ENCODE peak calls at places on chromosomes 2 and 18, in four cellular contexts. W is kidney; K is body of pancreas; E is CD8-positive, alpha-beta memory T cell. C is an unnamed sample.
A peak's percentile ranks its signal among the peaks of the same experiment; 100 is the strongest.

GRCh38 chr2:46135936-46136335 is 161.3 kb upstream of the EPAS1 start:
- DNase-seq in E (no peak), W (no peak), K (no peak), C (no peak)

GRCh38 chr18:38047820-38048219 is 482.2 kb upstream of the CELF4 start:
- DNase-seq in E (no peak), K (no peak), W (no peak), C (no peak)

GRCh38 chr18:48152549-48152948 is 222.1 kb upstream of the SMAD2 start:
- DNase-seq in K (no peak), W (no peak), E (no peak), C (no peak)

GRCh38 chr2:11357428-11357972 is 13.1 kb upstream of the ROCK2 start:
- DNase-seq in W (peak; percentile 78), K (no peak), E (no peak), C (peak; percentile 89)

GRCh38 chr18:57141208-57142129 is 5.4 kb upstream of the BOD1L2 start:
- DNase-seq in W (no peak), E (no peak), K (peak; percentile 87), C (no peak)

GRCh38 chr18:657311-657997 is at the start of gene TYMS:
- DNase-seq in E (peak; percentile 30), K (peak; percentile 40), W (peak; percentile 74), C (peak; percentile 24)

GRCh38 chr2:5845798-5846197 is 153.6 kb downstream of the SOX11 start:
- DNase-seq in K (no peak), E (no peak), W (no peak), C (no peak)

GRCh38 chr2:31644551-31644950 is 63.8 kb upstream of the SRD5A2 start:
- DNase-seq in W (no peak), E (no peak), K (no peak), C (no peak)

GRCh38 chr2:207317358-207317984 is 151.7 kb upstream of the KLF7 start:
- DNase-seq in E (no peak), W (no peak), K (no peak), C (no peak)

GRCh38 chr18:8763611-8764010 is 58.3 kb downstream of the MTCL1 start:
- DNase-seq in E (no peak), K (no peak), W (no peak), C (no peak)

GRCh38 chr2:68190991-68191731 is 33.5 kb downstream of the PNO1 start:
- DNase-seq in W (no peak), E (no peak), K (no peak), C (no peak)

GRCh38 chr18:76788571-76789317 is 33.6 kb upstream of the ZNF236 start:
- DNase-seq in W (no peak), E (no peak), K (no peak), C (no peak)

GRCh38 chr18:62767321-62767720 is 52.0 kb downstream of the PHLPP1 start:
- DNase-seq in E (no peak), W (no peak), K (no peak), C (no peak)

GRCh38 chr2:238143239-238143951 is 4.9 kb downstream of the KLHL30 start:
- DNase-seq in K (no peak), E (no peak), W (no peak), C (peak; percentile 97)

GRCh38 chr2:220703279-220703678 is 868.8 kb downstream of the EPHA4 start:
- DNase-seq in E (no peak), W (no peak), K (no peak), C (no peak)

GRCh38 chr2:6832995-6833604 is 32.6 kb downstream of the CMPK2 start:
- DNase-seq in W (no peak), K (no peak), E (no peak), C (no peak)

GRCh38 chr2:30235859-30236535 is 4.7 kb downstream of the LBH start:
- DNase-seq in W (no peak), K (no peak), E (no peak), C (no peak)

GRCh38 chr2:102022884-102023539 is 31.3 kb downstream of the IL1R2 start:
- DNase-seq in K (no peak), E (no peak), W (no peak), C (no peak)
- H3K4me1 ChIP-seq in K (peaks cover 18% of the 10 kb centered on the region), E (no peaks in the 10 kb centered on the region), W (peaks cover 5% of the 10 kb centered on the region), C (peaks cover 24% of the 10 kb centered on the region)

GRCh38 chr2:159185401-159186130 is 100.9 kb downstream of the WDSUB1 start:
- DNase-seq in W (no peak), E (no peak), K (no peak), C (no peak)

GRCh38 chr2:159186462-159186861 is 100.0 kb downstream of the WDSUB1 start:
- DNase-seq in W (no peak), K (no peak), E (no peak), C (no peak)

GRCh38 chr2:159188449-159188848 is 98.1 kb downstream of the WDSUB1 start:
- DNase-seq in E (no peak), K (no peak), W (no peak), C (no peak)

GRCh38 chr2:159183346-159183745 is 103.2 kb downstream of the WDSUB1 start:
- DNase-seq in E (no peak), W (no peak), K (no peak), C (no peak)

GRCh38 chr2:159187095-159187494 is 99.4 kb downstream of the WDSUB1 start:
- DNase-seq in W (no peak), E (no peak), K (no peak), C (no peak)
- H3K4me1 ChIP-seq in W (no peaks in the 10 kb centered on the region), E (no peaks in the 10 kb centered on the region), K (no peaks in the 10 kb centered on the region), C (no peaks in the 10 kb centered on the region)

GRCh38 chr2:38146917-38147307 is 71.0 kb upstream of the CYP1B1 start:
- DNase-seq in W (no peak), E (no peak), K (no peak), C (no peak)
- H3K4me1 ChIP-seq in W (no peaks in the 10 kb centered on the region), E (no peaks in the 10 kb centered on the region), K (peaks cover 19% of the 10 kb centered on the region), C (no peaks in the 10 kb centered on the region)

DNA sequence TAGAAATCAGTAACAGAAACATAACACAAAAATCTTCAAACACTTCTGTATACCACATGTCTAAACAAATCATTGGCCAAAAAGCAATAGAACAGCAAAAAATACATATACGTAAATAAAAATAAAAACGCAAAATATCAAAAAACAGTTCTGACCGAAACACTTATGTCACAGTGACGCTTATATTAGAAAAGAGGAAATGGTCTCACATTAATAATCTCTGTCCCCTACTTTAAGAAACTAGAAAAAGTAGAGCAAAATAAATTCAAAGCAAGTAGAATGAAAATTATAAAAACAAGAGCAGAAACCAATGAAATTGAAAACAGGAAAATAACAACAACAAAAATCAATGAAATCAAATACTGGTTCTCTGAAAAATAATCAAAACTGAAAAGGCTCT is 41.9 kb downstream of the TMEM131 start:
- DNase-seq in E (no peak), K (no peak), W (no peak), C (no peak)
- H3K4me1 ChIP-seq in E (peaks cover 21% of the 10 kb centered on the region), K (peaks cover 23% of the 10 kb centered on the region), W (peaks cover 4% of the 10 kb centered on the region), C (peaks cover 68% of the 10 kb centered on the region)

DNA sequence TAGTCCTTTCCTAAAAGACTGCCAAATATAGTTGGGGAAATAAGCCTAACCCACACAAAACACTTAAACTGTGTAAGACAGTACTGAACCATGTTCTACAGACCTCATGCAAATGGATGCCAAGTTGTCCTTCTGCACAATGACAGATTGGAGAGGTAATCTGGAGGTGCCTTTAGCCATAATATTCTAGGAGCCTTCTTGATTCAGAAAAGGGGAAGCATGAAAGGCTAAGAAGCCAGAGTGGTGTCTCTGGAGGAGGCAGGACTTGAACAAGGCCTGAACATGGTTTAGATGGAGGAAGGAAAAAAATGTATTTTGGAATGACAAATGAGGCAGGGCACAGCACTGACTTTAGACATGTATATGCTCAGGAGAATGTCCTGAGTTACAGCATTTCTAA is 110.5 kb downstream of the ANKRD44 start:
- DNase-seq in E (no peak), W (no peak), K (no peak), C (no peak)
- H3K4me1 ChIP-seq in E (peaks cover 93% of the 10 kb centered on the region), W (no peaks in the 10 kb centered on the region), K (no peaks in the 10 kb centered on the region), C (peaks cover 10% of the 10 kb centered on the region)

GRCh38 chr2:43170733-43171101 is 55.7 kb downstream of the ZFP36L2 start:
- DNase-seq in W (no peak), K (no peak), E (no peak), C (no peak)
- H3K4me1 ChIP-seq in W (no peaks in the 10 kb centered on the region), K (peaks cover 33% of the 10 kb centered on the region), E (peaks cover 80% of the 10 kb centered on the region), C (peaks cover 7% of the 10 kb centered on the region)

DNA sequence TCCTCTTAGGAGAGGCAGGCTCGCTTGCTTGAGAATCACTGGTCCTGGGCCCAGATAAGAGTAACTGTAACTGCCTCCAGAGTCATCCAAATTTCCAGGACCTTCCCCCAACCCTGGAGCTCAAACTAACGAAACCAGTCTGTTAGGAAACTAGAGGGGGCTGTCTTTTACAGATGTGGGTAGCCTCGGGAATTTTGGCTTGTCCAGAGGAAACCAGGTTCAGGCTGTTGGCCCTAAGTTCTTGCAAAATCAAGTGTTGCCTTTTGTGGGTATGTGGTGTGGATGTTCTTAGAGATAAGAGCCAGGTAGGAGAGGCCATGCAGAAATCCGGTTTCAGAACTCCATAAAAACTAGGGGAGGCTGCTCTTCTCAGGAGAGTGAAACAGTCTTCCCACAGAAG is 125.0 kb upstream of the DLX2 start:
- DNase-seq in K (no peak), E (no peak), W (no peak), C (no peak)
- H3K4me1 ChIP-seq in K (peaks cover 43% of the 10 kb centered on the region), E (peaks cover 37% of the 10 kb centered on the region), W (peaks cover 7% of the 10 kb centered on the region), C (no peaks in the 10 kb centered on the region)

GRCh38 chr18:44804033-44804432 is 123.3 kb downstream of the SETBP1 start:
- DNase-seq in K (no peak), W (no peak), E (no peak), C (no peak)

GRCh38 chr18:44802508-44802907 is 121.8 kb downstream of the SETBP1 start:
- DNase-seq in E (no peak), W (no peak), K (no peak), C (no peak)

GRCh38 chr18:44803019-44803650 is 122.4 kb downstream of the SETBP1 start:
- DNase-seq in K (peak; percentile 64), W (peak; percentile 75), E (no peak), C (peak; percentile 62)

GRCh38 chr18:44799422-44800421 is 119.0 kb downstream of the SETBP1 start:
- DNase-seq in E (no peak), W (no peak), K (no peak), C (no peak)

GRCh38 chr18:44801796-44802195 is 121.1 kb downstream of the SETBP1 start:
- DNase-seq in E (no peak), K (no peak), W (no peak), C (no peak)
- H3K4me1 ChIP-seq in E (no peaks in the 10 kb centered on the region), K (peaks cover 97% of the 10 kb centered on the region), W (peaks cover 75% of the 10 kb centered on the region), C (peaks cover 66% of the 10 kb centered on the region)

GRCh38 chr18:74608681-74609080 is 11.0 kb downstream of the ZNF407 start:
- DNase-seq in E (no peak), W (no peak), K (no peak), C (no peak)

GRCh38 chr18:74609535-74609934 is 11.9 kb downstream of the ZNF407 start:
- DNase-seq in W (no peak), E (no peak), K (no peak), C (no peak)

GRCh38 chr18:74610216-74610615 is 12.5 kb downstream of the ZNF407 start:
- DNase-seq in W (no peak), E (no peak), K (no peak), C (no peak)

GRCh38 chr18:74604774-74605173 is 7.1 kb downstream of the ZNF407 start:
- DNase-seq in E (no peak), K (no peak), W (no peak), C (no peak)

DNA sequence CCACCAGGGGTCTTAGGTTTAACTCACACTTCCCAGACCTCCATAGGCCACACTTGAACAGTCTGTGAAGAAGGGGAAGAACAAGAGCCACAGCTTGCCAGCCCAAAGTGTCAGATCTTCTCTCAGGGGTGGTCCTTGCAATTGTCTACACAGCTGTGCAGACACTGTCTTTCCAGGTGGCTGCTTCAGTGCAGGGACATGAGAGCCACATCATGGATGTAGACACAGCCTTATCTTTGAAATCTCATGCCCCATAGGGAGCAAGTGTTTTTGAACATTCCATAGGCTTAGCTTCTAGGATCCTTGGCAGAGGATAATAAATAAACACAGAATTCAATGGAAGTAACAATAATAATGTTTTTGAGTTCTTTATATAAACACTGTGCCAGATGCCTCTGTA is 6.7 kb downstream of the ZNF407 start:
- DNase-seq in K (no peak), E (no peak), W (no peak), C (no peak)
- H3K4me1 ChIP-seq in K (no peaks in the 10 kb centered on the region), E (peaks cover 7% of the 10 kb centered on the region), W (no peaks in the 10 kb centered on the region), C (peaks cover 15% of the 10 kb centered on the region)

GRCh38 chr2:69764286-69765058 is 22.5 kb downstream of the ANXA4 start:
- DNase-seq in W (no peak), E (no peak), K (no peak), C (no peak)
- H3K4me1 ChIP-seq in W (peaks cover 16% of the 10 kb centered on the region), E (no peaks in the 10 kb centered on the region), K (peaks cover 48% of the 10 kb centered on the region), C (peaks cover 33% of the 10 kb centered on the region)